ENCODE peak calls at places on chromosomes 6 and 20, in seven cellular contexts. One of them, this sample, is unnamed.

GRCh38 chr6:8005136-8005535 is 59.1 kb downstream of the BLOC1S5 start:
- DNase-seq in fibroblast of pulmonary artery: no peak
- DNase-seq in RWPE1: no peak
- DNase-seq in NCI-H1105 treated with DMSO at 0.1 percent for 48 hours: no peak
- DNase-seq in NCI-H1436 treated with DMSO at 0.1 percent for 48 hours: no peak
- DNase-seq in choroid plexus epithelial cell: no peak
- DNase-seq in HS-5: no peak
- DNase-seq in this sample: no peak

GRCh38 chr6:44117397-44118128 is 9.7 kb downstream of the MRPL14 start:
- DNase-seq in fibroblast of pulmonary artery: no peak
- DNase-seq in RWPE1: peak
- DNase-seq in choroid plexus epithelial cell: peak
- DNase-seq in HS-5: no peak
- DNase-seq in NCI-H1105 treated with DMSO at 0.1 percent for 48 hours: no peak
- DNase-seq in NCI-H1436 treated with DMSO at 0.1 percent for 48 hours: no peak
- DNase-seq in this sample: no peak

GRCh38 chr20:59605691-59606364 is 1.5 kb downstream of the PHACTR3 start:
- DNase-seq in fibroblast of pulmonary artery: no peak
- DNase-seq in NCI-H1436 treated with DMSO at 0.1 percent for 48 hours: no peak
- DNase-seq in NCI-H1105 treated with DMSO at 0.1 percent for 48 hours: peak
- DNase-seq in choroid plexus epithelial cell: no peak
- DNase-seq in HS-5: no peak
- DNase-seq in RWPE1: no peak
- DNase-seq in this sample: no peak

GRCh38 chr20:35462351-35462750 is 7.0 kb downstream of the CEP250 start:
- DNase-seq in HS-5: no peak
- DNase-seq in choroid plexus epithelial cell: no peak
- DNase-seq in fibroblast of pulmonary artery: no peak
- DNase-seq in NCI-H1436 treated with DMSO at 0.1 percent for 48 hours: peak
- DNase-seq in NCI-H1105 treated with DMSO at 0.1 percent for 48 hours: peak
- DNase-seq in RWPE1: no peak
- DNase-seq in this sample: no peak

GRCh38 chr6:5684320-5684719 is 322.4 kb downstream of the NRN1 start:
- DNase-seq in choroid plexus epithelial cell: peak
- DNase-seq in RWPE1: no peak
- DNase-seq in NCI-H1436 treated with DMSO at 0.1 percent for 48 hours: no peak
- DNase-seq in fibroblast of pulmonary artery: no peak
- DNase-seq in NCI-H1105 treated with DMSO at 0.1 percent for 48 hours: no peak
- DNase-seq in HS-5: no peak
- DNase-seq in this sample: no peak

GRCh38 chr20:62136283-62137091 is 6.7 kb downstream of the PSMA7 start:
- DNase-seq in NCI-H1105 treated with DMSO at 0.1 percent for 48 hours: peak
- DNase-seq in fibroblast of pulmonary artery: peak
- DNase-seq in RWPE1: peak
- DNase-seq in choroid plexus epithelial cell: peak
- DNase-seq in NCI-H1436 treated with DMSO at 0.1 percent for 48 hours: no peak
- DNase-seq in HS-5: no peak
- DNase-seq in this sample: no peak

GRCh38 chr6:168277274-168277669 is 42.3 kb downstream of the DACT2 start:
- DNase-seq in choroid plexus epithelial cell: no peak
- DNase-seq in fibroblast of pulmonary artery: no peak
- DNase-seq in NCI-H1105 treated with DMSO at 0.1 percent for 48 hours: no peak
- DNase-seq in HS-5: no peak
- DNase-seq in RWPE1: no peak
- DNase-seq in NCI-H1436 treated with DMSO at 0.1 percent for 48 hours: no peak
- DNase-seq in this sample: no peak

GRCh38 chr6:42171813-42172595 is 1.2 kb upstream of the GUCA1A start:
- DNase-seq in RWPE1: no peak
- DNase-seq in choroid plexus epithelial cell: no peak
- DNase-seq in HS-5: no peak
- DNase-seq in NCI-H1436 treated with DMSO at 0.1 percent for 48 hours: no peak
- DNase-seq in fibroblast of pulmonary artery: no peak
- DNase-seq in NCI-H1105 treated with DMSO at 0.1 percent for 48 hours: no peak
- DNase-seq in this sample: no peak

GRCh38 chr6:166950443-166950821 is 5.9 kb downstream of the RNASET2 start:
- DNase-seq in NCI-H1105 treated with DMSO at 0.1 percent for 48 hours: no peak
- DNase-seq in HS-5: no peak
- DNase-seq in NCI-H1436 treated with DMSO at 0.1 percent for 48 hours: no peak
- DNase-seq in choroid plexus epithelial cell: no peak
- DNase-seq in fibroblast of pulmonary artery: no peak
- DNase-seq in RWPE1: no peak
- DNase-seq in this sample: no peak

GRCh38 chr20:53691060-53691810 is 97.6 kb upstream of the ZNF217 start:
- DNase-seq in fibroblast of pulmonary artery: peak
- DNase-seq in NCI-H1436 treated with DMSO at 0.1 percent for 48 hours: no peak
- DNase-seq in HS-5: no peak
- DNase-seq in NCI-H1105 treated with DMSO at 0.1 percent for 48 hours: no peak
- DNase-seq in RWPE1: peak
- DNase-seq in choroid plexus epithelial cell: no peak
- DNase-seq in this sample: no peak

GRCh38 chr6:133062702-133063319 is 178.3 kb upstream of the EYA4 start:
- DNase-seq in fibroblast of pulmonary artery: peak
- DNase-seq in HS-5: no peak
- DNase-seq in NCI-H1105 treated with DMSO at 0.1 percent for 48 hours: no peak
- DNase-seq in choroid plexus epithelial cell: peak
- DNase-seq in NCI-H1436 treated with DMSO at 0.1 percent for 48 hours: no peak
- DNase-seq in RWPE1: no peak
- DNase-seq in this sample: no peak

GRCh38 chr6:39228992-39229767 is at the start of gene KCNK5:
- DNase-seq in fibroblast of pulmonary artery: peak
- DNase-seq in RWPE1: peak
- DNase-seq in NCI-H1436 treated with DMSO at 0.1 percent for 48 hours: no peak
- DNase-seq in choroid plexus epithelial cell: peak
- DNase-seq in HS-5: peak
- DNase-seq in NCI-H1105 treated with DMSO at 0.1 percent for 48 hours: peak
- DNase-seq in this sample: no peak

GRCh38 chr6:25389501-25389900 is 110.3 kb downstream of the CARMIL1 start:
- DNase-seq in NCI-H1436 treated with DMSO at 0.1 percent for 48 hours: no peak
- DNase-seq in choroid plexus epithelial cell: peak
- DNase-seq in NCI-H1105 treated with DMSO at 0.1 percent for 48 hours: no peak
- DNase-seq in RWPE1: peak
- DNase-seq in fibroblast of pulmonary artery: peak
- DNase-seq in HS-5: peak
- DNase-seq in this sample: peak

GRCh38 chr20:20549267-20549612 is 163.2 kb downstream of the RALGAPA2 start:
- DNase-seq in choroid plexus epithelial cell: no peak
- DNase-seq in NCI-H1105 treated with DMSO at 0.1 percent for 48 hours: peak
- DNase-seq in HS-5: no peak
- DNase-seq in RWPE1: peak
- DNase-seq in NCI-H1436 treated with DMSO at 0.1 percent for 48 hours: no peak
- DNase-seq in fibroblast of pulmonary artery: no peak
- DNase-seq in this sample: no peak

GRCh38 chr20:24134284-24134683 is 145.7 kb upstream of the GGTLC1 start:
- DNase-seq in fibroblast of pulmonary artery: no peak
- DNase-seq in NCI-H1105 treated with DMSO at 0.1 percent for 48 hours: no peak
- DNase-seq in NCI-H1436 treated with DMSO at 0.1 percent for 48 hours: no peak
- DNase-seq in choroid plexus epithelial cell: peak
- DNase-seq in RWPE1: peak
- DNase-seq in HS-5: no peak
- DNase-seq in this sample: no peak

GRCh38 chr20:11140359-11140758 is 466.6 kb upstream of the JAG1 start:
- DNase-seq in HS-5: peak
- DNase-seq in choroid plexus epithelial cell: peak
- DNase-seq in NCI-H1105 treated with DMSO at 0.1 percent for 48 hours: no peak
- DNase-seq in RWPE1: peak
- DNase-seq in NCI-H1436 treated with DMSO at 0.1 percent for 48 hours: no peak
- DNase-seq in fibroblast of pulmonary artery: peak
- DNase-seq in this sample: peak

GRCh38 chr6:145247677-145248419 is 487.5 kb downstream of the EPM2A start:
- DNase-seq in NCI-H1105 treated with DMSO at 0.1 percent for 48 hours: no peak
- DNase-seq in choroid plexus epithelial cell: peak
- DNase-seq in NCI-H1436 treated with DMSO at 0.1 percent for 48 hours: no peak
- DNase-seq in HS-5: peak
- DNase-seq in RWPE1: peak
- DNase-seq in fibroblast of pulmonary artery: peak
- DNase-seq in this sample: peak

GRCh38 chr20:15069355-15069754 is 731.9 kb upstream of the FLRT3 start:
- DNase-seq in HS-5: no peak
- DNase-seq in NCI-H1436 treated with DMSO at 0.1 percent for 48 hours: no peak
- DNase-seq in choroid plexus epithelial cell: no peak
- DNase-seq in NCI-H1105 treated with DMSO at 0.1 percent for 48 hours: no peak
- DNase-seq in fibroblast of pulmonary artery: no peak
- DNase-seq in RWPE1: no peak
- DNase-seq in this sample: no peak

GRCh38 chr6:33742092-33742491 is 4.6 kb downstream of the IP6K3 start:
- DNase-seq in NCI-H1436 treated with DMSO at 0.1 percent for 48 hours: no peak
- DNase-seq in fibroblast of pulmonary artery: no peak
- DNase-seq in NCI-H1105 treated with DMSO at 0.1 percent for 48 hours: no peak
- DNase-seq in HS-5: no peak
- DNase-seq in choroid plexus epithelial cell: no peak
- DNase-seq in RWPE1: no peak
- DNase-seq in this sample: no peak

GRCh38 chr20:9130407-9130995 is 61.6 kb downstream of the PLCB4 start:
- DNase-seq in fibroblast of pulmonary artery: peak
- DNase-seq in NCI-H1105 treated with DMSO at 0.1 percent for 48 hours: no peak
- DNase-seq in choroid plexus epithelial cell: no peak
- DNase-seq in NCI-H1436 treated with DMSO at 0.1 percent for 48 hours: no peak
- DNase-seq in RWPE1: no peak
- DNase-seq in HS-5: no peak
- DNase-seq in this sample: no peak

GRCh38 chr20:22946594-22946993 is 88.5 kb upstream of the SSTR4 start:
- DNase-seq in fibroblast of pulmonary artery: peak
- DNase-seq in choroid plexus epithelial cell: peak
- DNase-seq in RWPE1: no peak
- DNase-seq in HS-5: no peak
- DNase-seq in NCI-H1436 treated with DMSO at 0.1 percent for 48 hours: no peak
- DNase-seq in NCI-H1105 treated with DMSO at 0.1 percent for 48 hours: no peak
- DNase-seq in this sample: no peak

GRCh38 chr20:25014816-25015215 is 22.3 kb upstream of the APMAP start:
- DNase-seq in NCI-H1436 treated with DMSO at 0.1 percent for 48 hours: no peak
- DNase-seq in RWPE1: no peak
- DNase-seq in fibroblast of pulmonary artery: no peak
- DNase-seq in choroid plexus epithelial cell: no peak
- DNase-seq in NCI-H1105 treated with DMSO at 0.1 percent for 48 hours: peak
- DNase-seq in HS-5: no peak
- DNase-seq in this sample: no peak

GRCh38 chr6:20564777-20565176 is 30.5 kb downstream of the CDKAL1 start:
- DNase-seq in NCI-H1436 treated with DMSO at 0.1 percent for 48 hours: no peak
- DNase-seq in fibroblast of pulmonary artery: peak
- DNase-seq in HS-5: no peak
- DNase-seq in NCI-H1105 treated with DMSO at 0.1 percent for 48 hours: peak
- DNase-seq in RWPE1: no peak
- DNase-seq in choroid plexus epithelial cell: peak
- DNase-seq in this sample: no peak

GRCh38 chr6:108966855-108967755 is 118.9 kb downstream of the ARMC2 start:
- DNase-seq in fibroblast of pulmonary artery: peak
- DNase-seq in NCI-H1436 treated with DMSO at 0.1 percent for 48 hours: peak
- DNase-seq in choroid plexus epithelial cell: peak
- DNase-seq in HS-5: no peak
- DNase-seq in NCI-H1105 treated with DMSO at 0.1 percent for 48 hours: no peak
- DNase-seq in RWPE1: peak
- DNase-seq in this sample: no peak

GRCh38 chr20:35326021-35326731 is 34.0 kb upstream of the FAM83C start:
- DNase-seq in NCI-H1105 treated with DMSO at 0.1 percent for 48 hours: no peak
- DNase-seq in NCI-H1436 treated with DMSO at 0.1 percent for 48 hours: no peak
- DNase-seq in HS-5: no peak
- DNase-seq in RWPE1: no peak
- DNase-seq in fibroblast of pulmonary artery: no peak
- DNase-seq in choroid plexus epithelial cell: no peak
- DNase-seq in this sample: no peak

GRCh38 chr20:50999355-50999754 is 23.6 kb downstream of the KCNG1 start:
- DNase-seq in RWPE1: no peak
- DNase-seq in NCI-H1105 treated with DMSO at 0.1 percent for 48 hours: no peak
- DNase-seq in HS-5: no peak
- DNase-seq in fibroblast of pulmonary artery: no peak
- DNase-seq in choroid plexus epithelial cell: no peak
- DNase-seq in NCI-H1436 treated with DMSO at 0.1 percent for 48 hours: no peak
- DNase-seq in this sample: no peak